ENCODE peak calls at places on chromosomes 6 and 20, in eight cellular contexts. J is GM12865, X is lung, N is cardiac muscle cell, L is kidney, M is upper lobe of right lung, W is mucosa of descending colon, C is choroid plexus epithelial cell. O is an unnamed sample.

GRCh38 chr20:64106981-64107735 is at the start of gene NPBWR2:
- DNase-seq in J (no peak), X (no peak), N (no peak), L (peak), M (peak), W (peak), C (no peak), O (no peak)

GRCh38 chr20:3115190-3116107 is 30.9 kb upstream of the AVP start:
- DNase-seq in J (peak), X (no peak), N (peak), L (peak), M (no peak), W (no peak), C (peak), O (peak)

GRCh38 chr6:123619156-123619555 is 17.6 kb downstream of the TRDN start:
- DNase-seq in J (no peak), X (no peak), N (no peak), L (no peak), M (no peak), W (no peak), C (no peak), O (no peak)

GRCh38 chr20:56604690-56605089 is 24.4 kb upstream of the TFAP2C start:
- DNase-seq in J (no peak), X (no peak), N (no peak), L (no peak), M (no peak), W (no peak), C (no peak), O (no peak)

GRCh38 chr6:167428664-167429063 is 103.8 kb downstream of the TTLL2 start:
- DNase-seq in J (no peak), X (no peak), N (no peak), L (no peak), M (no peak), W (no peak), C (no peak), O (no peak)

GRCh38 chr6:150723857-150724256 is 124.2 kb downstream of the PLEKHG1 start:
- DNase-seq in J (no peak), X (no peak), N (no peak), L (no peak), M (no peak), W (no peak), C (no peak), O (no peak)

GRCh38 chr6:35411066-35411465 is 41.1 kb upstream of the FANCE start:
- DNase-seq in J (no peak), X (no peak), N (no peak), L (no peak), M (no peak), W (no peak), C (no peak), O (no peak)

GRCh38 chr6:124961784-124962611 is at the start of gene RNF217:
- DNase-seq in J (no peak), X (peak), N (peak), L (peak), M (peak), W (peak), C (peak), O (peak)

GRCh38 chr20:62707981-62708521 is 585 bp upstream of the NTSR1 start:
- DNase-seq in J (peak), X (no peak), N (no peak), L (no peak), M (no peak), W (no peak), C (no peak), O (no peak)

GRCh38 chr6:14079433-14079832 is 38.1 kb upstream of the CD83 start:
- DNase-seq in J (no peak), X (no peak), N (peak), L (no peak), M (no peak), W (no peak), C (peak), O (peak)

GRCh38 chr6:18503588-18504231 is 116.6 kb downstream of the RNF144B start:
- DNase-seq in J (peak), X (peak), N (peak), L (peak), M (no peak), W (no peak), C (peak), O (peak)

GRCh38 chr6:33175436-33176069 is 16.7 kb downstream of the COL11A2 start:
- DNase-seq in J (no peak), X (no peak), N (no peak), L (no peak), M (peak), W (no peak), C (no peak), O (no peak)

GRCh38 chr6:25041676-25042598 is 106.2 kb upstream of the RIPOR2 start:
- DNase-seq in J (peak), X (no peak), N (no peak), L (peak), M (no peak), W (no peak), C (no peak), O (no peak)

GRCh38 chr20:4697189-4697873 is 24.4 kb upstream of the PRND start:
- DNase-seq in J (no peak), X (no peak), N (no peak), L (no peak), M (no peak), W (no peak), C (no peak), O (no peak)

GRCh38 chr6:125363360-125364121 is 61.8 kb upstream of the HDDC2 start:
- DNase-seq in J (no peak), X (no peak), N (peak), L (peak), M (peak), W (peak), C (peak), O (peak)

GRCh38 chr6:20188630-20189075 is 23.6 kb downstream of the MBOAT1 start:
- DNase-seq in J (no peak), X (no peak), N (no peak), L (no peak), M (no peak), W (no peak), C (no peak), O (no peak)

GRCh38 chr20:19522080-19522801 is 235.8 kb upstream of the RIN2 start:
- DNase-seq in J (no peak), X (no peak), N (no peak), L (no peak), M (no peak), W (no peak), C (no peak), O (no peak)

GRCh38 chr6:139290787-139291294 is 957 bp downstream of the TXLNB start:
- DNase-seq in J (peak), X (no peak), N (peak), L (no peak), M (no peak), W (no peak), C (peak), O (peak)

GRCh38 chr20:63697357-63697867 is 960 bp downstream of the TNFRSF6B start:
- DNase-seq in J (no peak), X (no peak), N (no peak), L (peak), M (no peak), W (peak), C (no peak), O (no peak)

GRCh38 chr6:3045369-3045768 is 22.9 kb upstream of the RIPK1 start:
- DNase-seq in J (no peak), X (no peak), N (no peak), L (no peak), M (no peak), W (no peak), C (no peak), O (no peak)

GRCh38 chr6:39209360-39209811 is 19.9 kb downstream of the KCNK5 start:
- DNase-seq in J (no peak), X (no peak), N (peak), L (no peak), M (no peak), W (no peak), C (no peak), O (no peak)

GRCh38 chr6:170262481-170263088 is 28.3 kb downstream of the DLL1 start:
- DNase-seq in J (no peak), X (no peak), N (no peak), L (peak), M (no peak), W (no peak), C (no peak), O (no peak)

GRCh38 chr20:45817652-45818194 is 5.3 kb downstream of the UBE2C start:
- DNase-seq in J (no peak), X (peak), N (peak), L (no peak), M (no peak), W (no peak), C (peak), O (peak)

GRCh38 chr20:50670126-50670862 is 21.0 kb downstream of the RIPOR3 start:
- DNase-seq in J (no peak), X (no peak), N (no peak), L (no peak), M (no peak), W (no peak), C (no peak), O (no peak)

DNA sequence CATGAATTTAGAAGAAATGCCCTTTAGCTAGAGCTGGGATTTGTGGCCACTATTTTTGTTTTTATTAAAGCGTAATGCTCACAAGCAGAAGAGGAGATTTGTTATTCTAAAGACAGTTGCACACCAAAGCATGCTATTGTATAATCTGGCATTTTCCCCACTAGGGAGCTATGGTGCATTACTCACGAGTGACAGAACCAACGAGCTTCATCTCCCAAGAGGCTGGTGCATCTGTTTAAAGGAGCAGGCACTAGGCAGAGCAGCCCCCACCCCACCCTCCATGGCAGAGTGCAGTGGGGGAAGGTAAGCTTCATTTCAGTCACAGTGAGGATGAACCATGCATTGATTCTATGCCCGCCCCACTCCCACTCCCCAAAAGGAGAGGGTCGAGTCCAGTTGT is 287.2 kb upstream of the TSHZ2 start:
- DNase-seq in J (no peak), X (no peak), N (no peak), L (no peak), M (no peak), W (no peak), C (no peak), O (no peak)
- TF ChIP-seq CTCF in J (no peak), X (no peak), N (no peak), L (no peak), M (no peak), W (no peak), C (no peak), O (no peak)

GRCh38 chr6:10410214-10410873 is 4.5 kb downstream of the TFAP2A start:
- DNase-seq in J (no peak), X (no peak), N (no peak), L (no peak), M (no peak), W (no peak), C (no peak), O (no peak)

GRCh38 chr6:10411131-10411914 is 3.6 kb downstream of the TFAP2A start:
- DNase-seq in J (no peak), X (no peak), N (no peak), L (peak), M (no peak), W (no peak), C (no peak), O (no peak)

GRCh38 chr6:10412165-10412947 is 2.5 kb downstream of the TFAP2A start:
- DNase-seq in J (peak), X (no peak), N (peak), L (peak), M (peak), W (peak), C (peak), O (peak)

GRCh38 chr6:10412948-10413849 is 1.7 kb downstream of the TFAP2A start:
- DNase-seq in J (peak), X (no peak), N (no peak), L (peak), M (peak), W (no peak), C (no peak), O (no peak)

DNA sequence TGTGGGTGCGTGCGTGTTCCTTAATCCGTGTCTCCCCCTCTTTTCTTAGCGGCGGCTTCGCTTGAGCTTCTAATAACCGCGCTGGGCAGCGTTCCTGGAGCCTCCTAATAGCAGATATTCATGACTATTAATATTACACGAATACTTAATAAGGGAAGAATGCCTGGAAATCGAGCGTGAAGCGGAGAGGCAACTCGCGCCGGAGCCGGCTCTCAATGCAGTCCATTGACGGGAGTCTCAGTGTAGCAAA is 3.0 kb downstream of the TFAP2A start:
- DNase-seq in J (no peak), X (no peak), N (no peak), L (no peak), M (no peak), W (no peak), C (no peak), O (no peak)
- H3K4me3 ChIP-seq in J (peak), X (peak), N (peak), L (peak), M (peak), W (peak), C (peak), O (peak)

DNA sequence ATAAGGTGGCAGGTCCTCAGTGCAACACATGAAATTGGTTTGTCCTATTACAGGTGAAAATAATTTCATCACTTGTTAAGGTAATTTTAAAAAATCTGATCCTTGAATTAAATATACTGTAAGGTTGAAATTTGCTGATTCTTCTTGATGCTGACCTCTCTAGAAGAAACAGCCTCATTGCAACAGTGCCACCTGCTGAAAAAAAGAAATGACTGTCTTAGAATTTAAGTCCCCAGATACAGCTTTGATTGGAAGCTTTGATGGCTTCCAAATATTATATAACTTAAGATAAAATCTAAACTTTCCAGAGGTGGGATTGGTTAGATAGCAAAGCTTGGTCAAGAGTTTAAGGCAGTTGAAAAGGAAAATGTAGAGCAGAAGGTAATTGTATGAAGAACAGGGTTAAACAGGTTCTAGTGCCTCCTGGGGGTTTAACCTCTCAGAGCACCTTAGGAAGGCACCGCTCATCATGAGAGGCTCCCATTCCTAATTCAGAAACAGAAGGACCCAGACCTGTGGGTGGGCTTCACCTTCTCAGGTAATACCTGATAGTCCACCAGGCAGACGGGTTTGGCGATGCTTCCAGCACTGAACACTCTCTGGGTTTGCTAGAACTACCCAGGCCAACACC is 401.0 kb downstream of the PAX1 start:
- DNase-seq in J (no peak), X (no peak), N (no peak), L (no peak), M (no peak), W (no peak), C (peak), O (peak)
- TF ChIP-seq CTCF in J (no peak), X (no peak), N (no peak), L (peak), M (peak), W (no peak), C (peak), O (no peak)

GRCh38 chr6:36683656-36684446 is 5.3 kb downstream of the CDKN1A start:
- DNase-seq in J (peak), X (no peak), N (no peak), L (no peak), M (peak), W (no peak), C (no peak), O (no peak)
- H3K4me3 ChIP-seq in J (no peak), X (no peak), N (no peak), L (no peak), M (no peak), W (no peak), C (no peak), O (no peak)